ENCODE peak calls at places on chromosomes 3 and 15, in ten cellular contexts. One of them, this sample, is unnamed.

GRCh38 chr3:126613481-126614187 is 41.3 kb downstream of the TXNRD3 start:
- DNase-seq in right lobe of liver: no peak
- DNase-seq in GM12865: no peak
- DNase-seq in Panc1: no peak
- DNase-seq in left ventricle myocardium inferior: no peak
- DNase-seq in IMR-90: peak
- DNase-seq in PC-9: no peak
- DNase-seq in heart left ventricle: no peak
- DNase-seq in psoas muscle: no peak
- DNase-seq in GM06990: no peak
- DNase-seq in this sample: peak

GRCh38 chr3:42914771-42915515 is 9.0 kb downstream of the ZNF662 start:
- DNase-seq in right lobe of liver: no peak
- DNase-seq in PC-9: no peak
- DNase-seq in GM06990: no peak
- DNase-seq in GM12865: no peak
- DNase-seq in psoas muscle: no peak
- DNase-seq in heart left ventricle: no peak
- DNase-seq in left ventricle myocardium inferior: no peak
- DNase-seq in IMR-90: no peak
- DNase-seq in Panc1: no peak
- DNase-seq in this sample: no peak

GRCh38 chr3:68878322-68878721 is 54.0 kb downstream of the TAFA4 start:
- DNase-seq in left ventricle myocardium inferior: no peak
- DNase-seq in GM06990: no peak
- DNase-seq in psoas muscle: no peak
- DNase-seq in Panc1: no peak
- DNase-seq in PC-9: no peak
- DNase-seq in right lobe of liver: no peak
- DNase-seq in heart left ventricle: no peak
- DNase-seq in IMR-90: peak
- DNase-seq in GM12865: no peak
- DNase-seq in this sample: peak

GRCh38 chr3:33915796-33916589 is 117.6 kb downstream of the PDCD6IP start:
- DNase-seq in GM06990: no peak
- DNase-seq in IMR-90: peak
- DNase-seq in heart left ventricle: no peak
- DNase-seq in left ventricle myocardium inferior: no peak
- DNase-seq in Panc1: no peak
- DNase-seq in GM12865: peak
- DNase-seq in PC-9: peak
- DNase-seq in right lobe of liver: no peak
- DNase-seq in psoas muscle: no peak
- DNase-seq in this sample: peak

GRCh38 chr15:81293728-81294500 is 30.0 kb downstream of the STARD5 start:
- DNase-seq in Panc1: no peak
- DNase-seq in GM06990: peak
- DNase-seq in psoas muscle: no peak
- DNase-seq in PC-9: no peak
- DNase-seq in IMR-90: no peak
- DNase-seq in left ventricle myocardium inferior: no peak
- DNase-seq in heart left ventricle: no peak
- DNase-seq in right lobe of liver: no peak
- DNase-seq in GM12865: peak
- DNase-seq in this sample: no peak

GRCh38 chr15:60635507-60636352 is 156.8 kb upstream of the ICE2 start:
- DNase-seq in GM06990: peak
- DNase-seq in PC-9: no peak
- DNase-seq in GM12865: peak
- DNase-seq in psoas muscle: no peak
- DNase-seq in right lobe of liver: no peak
- DNase-seq in IMR-90: no peak
- DNase-seq in Panc1: no peak
- DNase-seq in left ventricle myocardium inferior: no peak
- DNase-seq in heart left ventricle: no peak
- DNase-seq in this sample: no peak

GRCh38 chr15:22966321-22967083 is 13.7 kb downstream of the CYFIP1 start:
- DNase-seq in IMR-90: no peak
- DNase-seq in GM12865: no peak
- DNase-seq in heart left ventricle: no peak
- DNase-seq in PC-9: no peak
- DNase-seq in Panc1: no peak
- DNase-seq in left ventricle myocardium inferior: no peak
- DNase-seq in right lobe of liver: no peak
- DNase-seq in GM06990: no peak
- DNase-seq in psoas muscle: no peak
- DNase-seq in this sample: no peak

GRCh38 chr3:138009476-138010272 is at the start of gene CLDN18:
- DNase-seq in psoas muscle: no peak
- DNase-seq in PC-9: no peak
- DNase-seq in left ventricle myocardium inferior: peak
- DNase-seq in GM12865: no peak
- DNase-seq in IMR-90: no peak
- DNase-seq in heart left ventricle: no peak
- DNase-seq in Panc1: no peak
- DNase-seq in right lobe of liver: no peak
- DNase-seq in GM06990: no peak
- DNase-seq in this sample: peak

GRCh38 chr3:85337895-85338294 is 379.1 kb downstream of the CADM2 start:
- DNase-seq in heart left ventricle: no peak
- DNase-seq in Panc1: no peak
- DNase-seq in psoas muscle: no peak
- DNase-seq in GM12865: no peak
- DNase-seq in right lobe of liver: no peak
- DNase-seq in IMR-90: no peak
- DNase-seq in GM06990: no peak
- DNase-seq in left ventricle myocardium inferior: no peak
- DNase-seq in PC-9: no peak
- DNase-seq in this sample: no peak

GRCh38 chr15:66019377-66019776 is 150.1 kb downstream of the RAB11A start:
- DNase-seq in GM12865: no peak
- DNase-seq in heart left ventricle: no peak
- DNase-seq in psoas muscle: no peak
- DNase-seq in GM06990: no peak
- DNase-seq in Panc1: no peak
- DNase-seq in left ventricle myocardium inferior: no peak
- DNase-seq in right lobe of liver: no peak
- DNase-seq in PC-9: no peak
- DNase-seq in IMR-90: no peak
- DNase-seq in this sample: no peak
- TF ChIP-seq CTCF in GM12865: no peak
- TF ChIP-seq CTCF in heart left ventricle: no peak
- TF ChIP-seq CTCF in psoas muscle: no peak
- TF ChIP-seq CTCF in GM06990: no peak
- TF ChIP-seq CTCF in Panc1: no peak
- TF ChIP-seq CTCF in left ventricle myocardium inferior: no peak
- TF ChIP-seq CTCF in right lobe of liver: no peak
- TF ChIP-seq CTCF in PC-9: no peak
- TF ChIP-seq CTCF in IMR-90: no peak
- TF ChIP-seq CTCF in this sample: no peak

DNA sequence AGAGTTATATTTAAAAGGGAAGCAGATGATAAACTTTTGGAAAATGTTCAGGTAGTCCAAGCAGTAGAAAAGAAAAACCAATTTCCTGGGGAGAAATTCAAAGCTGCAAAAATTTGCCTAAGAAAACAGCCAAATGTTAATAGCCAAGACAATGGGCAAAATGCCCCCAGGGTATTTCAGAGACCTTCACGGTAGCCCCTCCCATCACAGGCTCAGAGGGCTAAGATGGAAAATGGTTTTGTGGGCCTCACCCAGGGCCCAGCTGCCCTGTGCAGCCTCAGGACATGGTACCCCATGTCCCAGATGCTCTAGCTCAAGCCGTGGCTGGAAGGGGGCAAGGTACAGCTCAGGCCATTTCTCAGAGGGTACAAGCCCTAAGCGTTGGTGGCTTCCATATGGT is 391.0 kb downstream of the ZIC4 start:
- DNase-seq in left ventricle myocardium inferior: no peak
- DNase-seq in PC-9: no peak
- DNase-seq in GM12865: no peak
- DNase-seq in psoas muscle: no peak
- DNase-seq in right lobe of liver: no peak
- DNase-seq in Panc1: no peak
- DNase-seq in GM06990: no peak
- DNase-seq in IMR-90: no peak
- DNase-seq in heart left ventricle: no peak
- DNase-seq in this sample: no peak
- H3K4me3 ChIP-seq in left ventricle myocardium inferior: no peak
- H3K4me3 ChIP-seq in PC-9: no peak
- H3K4me3 ChIP-seq in GM12865: no peak
- H3K4me3 ChIP-seq in psoas muscle: no peak
- H3K4me3 ChIP-seq in right lobe of liver: no peak
- H3K4me3 ChIP-seq in Panc1: no peak
- H3K4me3 ChIP-seq in GM06990: no peak
- H3K4me3 ChIP-seq in IMR-90: no peak
- H3K4me3 ChIP-seq in heart left ventricle: no peak
- H3K4me3 ChIP-seq in this sample: no peak

DNA sequence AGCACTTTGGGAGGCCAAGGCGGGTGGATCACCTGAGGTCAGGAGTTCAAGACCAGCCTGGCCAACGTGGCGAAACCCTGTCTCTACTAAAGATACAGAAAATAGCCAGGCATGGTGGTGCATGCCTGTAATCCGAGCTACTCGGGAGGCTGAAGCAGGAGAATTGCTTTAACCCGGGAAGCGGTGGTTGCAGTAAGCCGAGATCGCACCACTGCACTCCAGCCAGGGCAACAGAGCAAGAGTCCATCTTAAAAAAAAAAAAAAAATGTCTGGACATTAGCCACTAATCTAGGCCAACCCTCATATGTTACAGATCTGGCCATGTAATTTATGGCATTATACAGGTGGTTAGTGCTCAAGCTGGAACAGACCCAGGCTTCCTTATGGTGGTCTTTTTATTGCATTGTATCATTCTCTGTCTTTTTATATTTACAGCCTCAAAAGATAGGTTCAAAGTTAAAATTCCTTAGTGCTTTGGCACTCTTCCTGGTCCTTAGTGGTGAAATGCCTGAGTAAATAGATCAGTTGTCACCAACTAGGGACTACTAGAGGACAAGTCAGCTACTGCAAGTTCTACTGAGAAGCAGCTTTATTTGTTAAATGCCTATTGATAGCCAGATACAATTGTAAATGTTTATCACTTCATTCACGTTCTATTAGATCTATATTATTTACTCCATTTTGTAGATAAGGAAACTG is 16.0 kb downstream of the STARD9 start:
- DNase-seq in IMR-90: peak
- DNase-seq in psoas muscle: no peak
- DNase-seq in GM12865: no peak
- DNase-seq in right lobe of liver: no peak
- DNase-seq in heart left ventricle: no peak
- DNase-seq in GM06990: no peak
- DNase-seq in left ventricle myocardium inferior: no peak
- DNase-seq in PC-9: no peak
- DNase-seq in Panc1: no peak
- DNase-seq in this sample: peak
- TF ChIP-seq CTCF in IMR-90: peak
- TF ChIP-seq CTCF in psoas muscle: peak
- TF ChIP-seq CTCF in GM12865: peak
- TF ChIP-seq CTCF in right lobe of liver: peak
- TF ChIP-seq CTCF in heart left ventricle: peak
- TF ChIP-seq CTCF in GM06990: peak
- TF ChIP-seq CTCF in left ventricle myocardium inferior: peak
- TF ChIP-seq CTCF in PC-9: peak
- TF ChIP-seq CTCF in Panc1: peak
- TF ChIP-seq CTCF in this sample: peak

DNA sequence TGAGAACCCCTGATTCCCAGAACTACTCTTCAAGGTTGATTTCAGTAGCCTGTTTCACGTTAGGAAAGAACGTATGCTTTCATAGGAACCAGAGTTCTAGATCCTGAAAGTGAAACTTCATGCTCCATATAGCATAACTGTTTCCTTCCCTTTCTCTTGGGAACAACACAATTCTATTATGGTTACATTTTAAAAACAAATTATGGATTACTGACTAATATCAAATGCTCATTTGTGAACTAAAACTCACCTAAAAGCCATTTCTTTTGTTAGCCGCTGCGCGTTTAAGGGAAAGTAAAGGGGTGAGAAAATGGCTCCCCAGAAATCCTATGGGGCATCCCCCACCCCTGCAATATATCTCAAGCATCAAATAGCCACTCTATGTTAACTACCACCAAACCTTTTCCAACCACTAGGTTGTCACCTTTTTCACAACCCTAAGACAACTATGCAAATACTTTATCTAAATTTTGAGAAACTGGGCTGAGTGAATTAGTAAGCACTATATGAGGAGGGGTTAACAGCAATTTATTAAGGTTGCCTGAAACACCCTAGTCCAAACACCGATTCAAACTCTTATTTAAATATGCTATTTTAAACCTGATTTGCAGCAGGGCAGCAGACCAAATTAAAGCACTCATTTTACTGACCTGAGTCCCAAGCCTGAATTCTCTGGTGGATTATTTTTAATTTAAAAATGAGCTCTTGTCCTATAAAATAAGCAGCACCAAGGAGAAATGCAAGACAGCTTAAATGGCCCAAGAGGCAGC is 2.4 kb downstream of the SIAH2 start:
- DNase-seq in right lobe of liver: no peak
- DNase-seq in left ventricle myocardium inferior: no peak
- DNase-seq in GM06990: peak
- DNase-seq in PC-9: no peak
- DNase-seq in psoas muscle: no peak
- DNase-seq in heart left ventricle: no peak
- DNase-seq in IMR-90: no peak
- DNase-seq in Panc1: no peak
- DNase-seq in GM12865: peak
- DNase-seq in this sample: no peak
- H3K4me3 ChIP-seq in right lobe of liver: peak
- H3K4me3 ChIP-seq in left ventricle myocardium inferior: peak
- H3K4me3 ChIP-seq in GM06990: peak
- H3K4me3 ChIP-seq in PC-9: peak
- H3K4me3 ChIP-seq in psoas muscle: peak
- H3K4me3 ChIP-seq in heart left ventricle: peak
- H3K4me3 ChIP-seq in IMR-90: peak
- H3K4me3 ChIP-seq in Panc1: peak
- H3K4me3 ChIP-seq in GM12865: peak
- H3K4me3 ChIP-seq in this sample: peak